ENCODE peak calls at places on chromosomes 13 and 19, in seven cellular contexts. L is BE2C, Y is A549, S is transverse colon, R is cardiac muscle cell, U is progenitor cell of endocrine pancreas, G is activated B cell treated with CpG ODN at 0.5 μM for 24 hours. X is an unnamed sample.
A peak's percentile ranks its signal among the peaks of the same experiment; 100 is the strongest.

GRCh38 chr19:51702103-51702753 is 9.1 kb downstream of the SPACA6 start:
- DNase-seq in L (peak; percentile 47), Y (peak; percentile 74), S (peak; percentile 84), R (peak; percentile 79), U (peak; percentile 69), G (peak; percentile 33), X (no peak)

GRCh38 chr13:113903361-113903760 is 39.5 kb upstream of the GAS6 start:
- DNase-seq in L (no peak), Y (no peak), S (no peak), R (no peak), U (no peak), G (no peak), X (no peak)

GRCh38 chr19:6271721-6272410 is 7.9 kb downstream of the MLLT1 start:
- DNase-seq in L (peak; percentile 76), Y (no peak), S (peak; percentile 64), R (peak; percentile 91), U (no peak), G (no peak), X (peak; percentile 70)

GRCh38 chr13:52804202-52804641 is 44.2 kb downstream of the PCDH8 start:
- DNase-seq in L (no peak), Y (no peak), S (no peak), R (peak; percentile 47), U (no peak), G (no peak), X (no peak)

GRCh38 chr13:44971656-44972595 is 17.3 kb downstream of the NUFIP1 start:
- DNase-seq in L (no peak), Y (no peak), S (no peak), R (no peak), U (no peak), G (no peak), X (no peak)

GRCh38 chr19:13153627-13154240 is 3.5 kb downstream of the IER2 start:
- DNase-seq in L (peak; percentile 54), Y (no peak), S (peak; percentile 47), R (peak; percentile 62), U (peak; percentile 23), G (peak; percentile 49), X (no peak)

GRCh38 chr19:43465468-43466120 is at the start of gene LYPD3:
- DNase-seq in L (no peak), Y (no peak), S (peak; percentile 64), R (peak; percentile 43), U (no peak), G (no peak), X (no peak)

GRCh38 chr13:53198017-53198416 is 169.4 kb downstream of the OLFM4 start:
- DNase-seq in L (no peak), Y (no peak), S (no peak), R (no peak), U (no peak), G (no peak), X (no peak)

GRCh38 chr13:64819081-64819480 is 2411.1 kb downstream of the PCDH9 start:
- DNase-seq in L (no peak), Y (no peak), S (no peak), R (peak; percentile 25), U (no peak), G (no peak), X (no peak)

GRCh38 chr13:38900188-38900587 is 90.4 kb downstream of the STOML3 start:
- DNase-seq in L (no peak), Y (peak; percentile 1), S (no peak), R (no peak), U (no peak), G (no peak), X (no peak)
- TF ChIP-seq CTCF in L (peak; percentile 39), Y (no peak), S (no peak), R (peak; percentile 28), U (peak; percentile 48), G (no peak), X (no peak)

DNA sequence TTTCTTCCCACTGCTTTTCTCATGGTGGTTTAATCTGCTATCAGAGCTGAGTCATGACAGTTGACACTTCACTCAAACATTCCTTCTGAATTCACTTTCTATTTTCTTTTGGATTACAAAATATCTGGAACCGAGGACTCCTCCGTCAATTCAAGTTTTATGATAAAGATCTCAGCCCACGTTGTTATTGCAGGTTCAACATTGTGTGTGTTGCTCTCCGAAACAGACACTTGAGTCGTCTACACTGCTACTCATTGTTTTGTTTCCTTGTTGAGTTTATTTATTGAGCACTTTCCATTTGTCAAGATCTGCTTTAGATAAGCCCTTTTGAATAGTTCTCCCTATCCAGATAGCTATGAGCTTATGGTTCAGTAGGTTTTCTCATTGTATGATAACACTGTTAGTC is 636.1 kb upstream of the GPC6 start:
- DNase-seq in L (no peak), Y (no peak), S (no peak), R (peak; percentile 49), U (no peak), G (no peak), X (no peak)
- TF ChIP-seq CTCF in L (no peak), Y (no peak), S (no peak), R (no peak), U (no peak), G (no peak), X (no peak)

DNA sequence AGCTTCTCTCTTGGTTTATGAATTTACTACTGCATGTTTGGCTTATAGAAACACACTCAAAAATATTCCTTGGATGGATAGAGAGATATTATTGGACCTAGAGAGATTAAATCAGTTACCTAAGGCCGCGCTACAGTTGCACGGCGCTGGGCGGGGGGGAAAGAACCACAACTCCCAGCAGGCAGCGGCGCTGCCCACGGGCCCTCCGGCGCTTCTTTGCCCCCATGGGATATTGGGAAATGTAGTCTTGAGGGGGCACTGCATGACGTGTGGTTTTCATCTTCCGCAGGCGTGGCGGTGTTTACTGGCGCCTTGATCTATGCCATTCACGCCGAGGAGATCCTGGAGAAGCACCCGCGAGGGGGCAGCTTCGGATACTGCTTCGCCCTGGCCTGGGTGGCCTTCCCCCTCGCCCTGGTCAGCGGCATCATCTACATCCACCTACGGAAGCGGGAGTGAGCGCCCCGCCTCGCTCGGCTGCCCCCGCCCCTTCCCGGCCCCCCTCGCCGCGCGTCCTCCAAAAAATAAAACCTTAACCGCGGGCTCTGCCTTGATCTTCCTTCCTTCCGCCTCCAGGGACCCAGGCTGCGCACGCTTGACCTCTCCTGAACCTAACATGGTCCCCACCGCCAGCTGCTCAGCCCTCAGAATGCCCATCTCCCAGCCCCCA is 4.8 kb downstream of the EMP3 start:
- DNase-seq in L (peak; percentile 92), Y (no peak), S (peak; percentile 89), R (no peak), U (peak; percentile 55), G (peak; percentile 61), X (peak; percentile 54)
- TF ChIP-seq CTCF in L (peak; percentile 31), Y (no peak), S (no peak), R (no peak), U (peak; percentile 25), G (no peak), X (no peak)

DNA sequence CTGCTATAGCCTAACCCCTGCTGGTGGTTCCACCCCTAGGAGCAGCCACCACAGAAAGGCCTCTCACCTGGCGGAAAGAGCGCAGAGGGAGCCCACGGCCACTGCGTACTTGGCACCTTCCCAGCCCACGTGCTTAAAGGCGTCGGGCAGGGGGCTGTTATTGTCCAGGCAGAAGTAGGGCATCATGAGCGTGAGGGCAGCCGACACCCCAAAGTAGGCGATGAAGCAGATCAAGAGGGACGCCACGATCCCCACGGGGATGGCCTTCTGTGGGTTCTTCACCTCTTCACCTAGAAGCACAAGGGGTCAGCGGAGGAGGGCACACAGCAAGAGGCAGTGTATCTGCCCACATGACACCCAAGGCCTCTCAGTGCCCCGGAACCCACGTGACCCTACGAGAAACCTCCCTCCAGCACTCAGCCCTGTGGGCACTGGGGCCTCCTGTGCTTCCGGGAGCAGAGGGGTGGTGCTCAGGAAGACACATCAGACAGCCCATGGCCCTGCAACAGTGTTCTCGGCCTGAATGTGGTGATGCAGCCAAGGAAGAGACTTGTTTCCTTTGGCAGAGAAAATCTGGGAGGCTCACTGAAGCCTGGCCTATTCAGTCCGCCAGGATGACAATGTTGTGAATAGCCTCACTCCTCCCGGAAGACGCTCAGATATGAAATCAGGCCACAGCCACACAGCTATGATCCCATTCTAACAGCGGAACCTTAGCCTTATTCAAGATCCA is 72.1 kb downstream of the SLC7A1 start:
- DNase-seq in L (no peak), Y (no peak), S (no peak), R (peak; percentile 95), U (no peak), G (no peak), X (no peak)
- TF ChIP-seq CTCF in L (no peak), Y (no peak), S (no peak), R (peak; percentile 12), U (no peak), G (no peak), X (no peak)

X was measured in mesothelial cell of epicardium.